ENCODE peak calls at places on chromosomes 11 and 22, in five cellular contexts. L is esophagus muscularis mucosa, J is SK-N-SH, K is K562, F is A549. R is an unnamed sample.

GRCh38 chr11:45859661-45860140 is 12.4 kb downstream of the CRY2 start:
- DNase-seq in L (peak), J (peak), K (no peak), F (no peak), R (peak)

GRCh38 chr11:57380975-57381374 is at the start of gene PRG3:
- DNase-seq in L (no peak), J (no peak), K (no peak), F (no peak), R (no peak)

GRCh38 chr11:114074546-114075342 is 15.2 kb downstream of the ZBTB16 start:
- DNase-seq in L (no peak), J (no peak), K (no peak), F (no peak), R (no peak)

GRCh38 chr11:33907419-33907818 is 15.5 kb upstream of the LMO2 start:
- DNase-seq in L (no peak), J (no peak), K (no peak), F (no peak), R (no peak)

GRCh38 chr11:125036933-125037332 is 26.2 kb upstream of the SLC37A2 start:
- DNase-seq in L (no peak), J (no peak), K (no peak), F (no peak), R (no peak)

GRCh38 chr11:36456136-36456535 is 53.9 kb downstream of the TRAF6 start:
- DNase-seq in L (no peak), J (no peak), K (no peak), F (no peak), R (no peak)

GRCh38 chr11:77019976-77020591 is 14.1 kb upstream of the B3GNT6 start:
- DNase-seq in L (no peak), J (no peak), K (no peak), F (peak), R (no peak)

GRCh38 chr11:38274031-38274430 is 1676.0 kb upstream of the RAG2 start:
- DNase-seq in L (no peak), J (no peak), K (no peak), F (no peak), R (no peak)

GRCh38 chr11:96293583-96293982 is 49.4 kb downstream of the MAML2 start:
- DNase-seq in L (no peak), J (no peak), K (no peak), F (no peak), R (no peak)

GRCh38 chr11:32434387-32435151 is 770 bp downstream of the WT1 start:
- DNase-seq in L (no peak), J (peak), K (peak), F (peak), R (no peak)

GRCh38 chr11:69431136-69431535 is 50.3 kb upstream of the LINC01488 start:
- DNase-seq in L (no peak), J (no peak), K (no peak), F (no peak), R (no peak)

GRCh38 chr11:108807262-108807661 is 142.4 kb downstream of the DDX10 start:
- DNase-seq in L (no peak), J (no peak), K (no peak), F (no peak), R (no peak)

GRCh38 chr11:2803186-2804057 is 82.2 kb downstream of the CDKN1C start:
- DNase-seq in L (no peak), J (no peak), K (no peak), F (no peak), R (peak)

DNA sequence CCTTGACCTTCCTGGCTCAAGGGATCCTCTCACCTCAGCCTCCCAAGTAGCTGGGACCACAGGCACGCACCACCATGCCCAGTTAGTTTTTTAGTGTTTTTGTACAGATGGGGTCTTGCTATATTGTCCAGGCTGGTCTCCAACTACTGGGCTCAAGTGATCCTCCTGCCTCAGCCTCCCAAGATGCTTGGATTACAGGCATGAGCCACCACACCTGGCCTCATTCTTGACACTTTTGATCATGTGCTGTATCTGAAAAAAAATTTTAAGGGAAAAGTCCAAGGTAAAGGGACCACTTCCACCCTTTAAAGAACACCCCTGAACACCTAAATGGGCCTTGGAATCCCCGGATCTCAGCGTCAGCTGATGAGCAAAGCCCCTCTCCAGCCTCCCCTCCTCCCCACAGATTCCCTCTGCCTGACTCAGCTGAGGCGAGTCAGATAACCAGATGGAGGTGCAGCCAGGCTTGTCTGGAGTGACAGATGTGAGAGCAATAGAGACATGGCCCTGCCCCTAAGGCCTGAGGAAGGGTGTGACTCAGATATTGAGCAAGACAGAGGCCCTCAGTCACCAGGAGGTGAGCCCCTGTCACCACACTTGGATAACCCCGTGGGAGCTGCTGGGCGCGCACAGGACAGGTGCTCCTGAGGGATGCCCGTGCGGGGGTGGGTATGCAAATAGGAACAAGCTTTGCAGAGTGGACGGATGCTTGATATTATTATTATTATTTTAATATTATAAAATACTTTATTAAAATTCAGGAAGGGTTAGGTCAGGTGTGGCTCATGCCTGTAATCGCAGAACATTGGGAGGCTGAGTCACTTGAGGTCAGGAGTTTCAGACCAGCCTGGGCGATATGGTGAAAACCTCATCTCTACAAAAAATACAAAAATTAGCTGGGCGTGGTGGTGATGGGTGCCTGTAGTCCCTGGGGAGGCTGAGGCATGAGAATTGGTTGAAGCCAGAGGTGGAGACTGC is 5.0 kb upstream of the CCDC88B start:
- DNase-seq in L (no peak), J (peak), K (peak), F (peak), R (no peak)
- TF ChIP-seq EP300 in L (no peak), J (peak), K (peak), F (peak), R (no peak)

GRCh38 chr11:70481625-70482528 is 83.5 kb downstream of the CTTN start:
- DNase-seq in L (no peak), J (no peak), K (no peak), F (peak), R (no peak)

GRCh38 chr11:70482529-70482917 is 84.2 kb downstream of the CTTN start:
- DNase-seq in L (no peak), J (no peak), K (no peak), F (no peak), R (no peak)

GRCh38 chr11:70485326-70486025 is 87.1 kb downstream of the CTTN start:
- DNase-seq in L (no peak), J (no peak), K (no peak), F (no peak), R (no peak)

GRCh38 chr11:70483940-70484339 is 85.6 kb downstream of the CTTN start:
- DNase-seq in L (no peak), J (no peak), K (no peak), F (no peak), R (no peak)

GRCh38 chr11:70483077-70483861 is 84.9 kb downstream of the CTTN start:
- DNase-seq in L (no peak), J (no peak), K (peak), F (peak), R (no peak)
- TF ChIP-seq EP300 in L (no peak), J (no peak), K (no peak), F (no peak), R (no peak)

DNA sequence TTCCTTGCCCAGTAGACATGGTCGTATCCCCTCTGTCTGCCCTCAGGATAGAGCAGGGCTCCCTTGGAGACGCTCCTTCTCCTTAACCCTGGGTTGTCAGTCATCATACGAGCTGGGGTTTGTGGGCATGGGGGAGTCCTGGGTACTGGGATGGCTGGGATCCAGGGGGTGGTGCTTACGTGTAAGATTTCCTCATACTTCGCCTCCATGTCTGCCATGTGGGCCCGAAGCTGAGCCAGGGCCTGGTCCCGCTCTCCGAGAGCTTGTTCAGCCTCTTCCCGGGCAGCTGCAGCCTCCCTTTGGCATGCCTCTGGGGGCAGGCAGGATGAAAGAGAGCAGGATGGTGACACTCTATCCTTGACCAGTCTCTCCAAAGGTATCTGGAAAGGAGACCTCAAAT is 5.3 kb downstream of the NHERF4 start:
- DNase-seq in L (no peak), J (peak), K (no peak), F (no peak), R (no peak)
- TF ChIP-seq EP300 in L (no peak), J (no peak), K (no peak), F (no peak), R (no peak)

GRCh38 chr11:68122936-68123539 is 1.9 kb upstream of the CHKA start:
- DNase-seq in L (no peak), J (no peak), K (no peak), F (peak), R (peak)

GRCh38 chr11:68125164-68125563 is 4.0 kb upstream of the CHKA start:
- DNase-seq in L (no peak), J (no peak), K (no peak), F (no peak), R (peak)

GRCh38 chr11:68130121-68130520 is 8.9 kb upstream of the CHKA start:
- DNase-seq in L (no peak), J (no peak), K (no peak), F (no peak), R (no peak)

GRCh38 chr11:68128682-68129327 is 7.6 kb upstream of the CHKA start:
- DNase-seq in L (no peak), J (peak), K (peak), F (no peak), R (no peak)

DNA sequence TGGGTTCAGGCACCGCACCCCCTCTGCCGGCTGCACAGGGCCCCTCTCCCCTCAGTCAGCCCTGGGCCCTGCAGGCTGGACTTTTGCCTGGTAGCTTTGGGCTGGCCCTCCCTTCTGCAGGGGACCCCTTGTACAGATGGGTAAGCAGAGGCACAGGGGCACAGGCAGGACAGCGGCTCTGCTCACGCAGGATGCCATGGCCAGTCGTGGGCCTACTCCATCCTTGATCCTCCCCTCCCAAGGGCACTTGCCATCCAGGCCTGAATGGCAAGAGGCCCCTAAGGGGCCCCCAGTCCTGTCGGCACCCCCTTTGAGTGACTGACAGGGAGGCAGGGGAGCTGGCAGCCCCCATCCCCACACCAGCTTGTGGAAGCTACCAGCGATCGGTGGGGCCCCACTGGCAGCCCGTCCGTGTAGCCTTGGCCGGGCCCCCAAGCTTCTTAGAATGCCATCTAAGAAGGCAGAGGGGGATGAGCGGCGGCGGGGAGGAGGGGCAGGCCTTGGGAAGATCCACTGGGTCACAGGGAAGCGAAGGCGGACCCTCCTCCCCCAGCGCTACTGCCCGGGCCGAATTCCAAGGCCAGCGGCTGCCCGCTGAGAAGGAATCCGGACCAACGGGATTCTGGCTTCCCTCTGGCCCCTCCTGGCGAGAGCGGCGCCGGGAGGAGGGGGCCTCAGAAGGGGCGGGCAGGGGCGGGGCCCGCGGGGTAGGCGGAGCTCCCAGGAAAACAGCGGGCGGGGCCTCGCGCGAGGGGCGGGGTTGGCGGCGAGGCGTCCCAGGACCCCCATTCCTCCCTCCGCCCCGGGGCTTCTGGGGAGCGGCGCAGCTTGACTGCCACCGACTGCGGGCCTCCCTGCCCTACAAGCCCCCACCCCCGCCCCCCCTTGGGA is 6.8 kb upstream of the CHKA start:
- DNase-seq in L (no peak), J (peak), K (peak), F (no peak), R (no peak)
- TF ChIP-seq EP300 in L (no peak), J (no peak), K (no peak), F (no peak), R (no peak)

GRCh38 chr11:65471410-65471762 is 27.5 kb upstream of the MALAT1 start:
- DNase-seq in L (no peak), J (peak), K (peak), F (peak), R (peak)
- TF ChIP-seq EP300 in L (peak), J (no peak), K (no peak), F (no peak), R (no peak)

DNA sequence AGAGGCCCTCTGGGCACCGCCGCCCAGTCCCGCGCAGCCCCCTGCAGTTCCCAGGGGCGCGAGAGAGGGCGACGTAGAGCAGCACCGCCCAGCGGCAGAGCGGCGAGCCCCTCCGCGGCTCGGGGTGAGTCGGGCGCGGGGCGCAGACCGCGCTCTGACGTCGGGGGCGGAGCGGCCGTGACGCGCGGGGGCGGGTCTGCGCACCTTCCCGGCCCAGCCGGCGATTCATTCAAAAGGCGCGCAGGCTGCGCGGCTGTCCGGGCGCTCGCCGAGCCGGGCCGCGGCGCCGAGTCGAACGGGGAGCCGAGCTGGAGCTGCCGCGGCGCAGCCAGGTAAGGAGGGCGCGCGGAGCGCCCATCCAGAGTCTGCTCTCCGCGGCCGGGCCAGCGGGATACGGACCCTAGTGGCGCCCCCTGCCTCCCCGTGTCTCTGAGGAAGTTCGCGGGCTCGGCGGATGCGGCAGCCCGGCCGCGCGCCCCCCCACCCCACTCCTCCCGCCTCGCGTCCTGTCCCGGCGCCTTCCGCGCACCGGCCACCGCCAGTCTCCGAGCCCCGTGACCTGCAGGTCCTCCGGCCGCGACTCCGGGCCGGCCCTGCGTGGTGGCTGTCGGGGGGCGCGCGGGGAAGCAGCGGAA is at the start of gene RELT:
- DNase-seq in L (peak), J (peak), K (peak), F (peak), R (peak)
- TF ChIP-seq EP300 in L (no peak), J (no peak), K (no peak), F (no peak), R (no peak)

GRCh38 chr11:65491614-65492386 is 7.0 kb upstream of the MALAT1 start:
- DNase-seq in L (no peak), J (no peak), K (peak), F (peak), R (peak)

GRCh38 chr11:65491163-65491465 is 7.7 kb upstream of the MALAT1 start:
- DNase-seq in L (no peak), J (no peak), K (no peak), F (no peak), R (no peak)

GRCh38 chr11:65488273-65489058 is 10.4 kb upstream of the MALAT1 start:
- DNase-seq in L (no peak), J (no peak), K (no peak), F (peak), R (peak)

GRCh38 chr11:65489061-65489705 is 9.7 kb upstream of the MALAT1 start:
- DNase-seq in L (no peak), J (no peak), K (no peak), F (peak), R (peak)

DNA sequence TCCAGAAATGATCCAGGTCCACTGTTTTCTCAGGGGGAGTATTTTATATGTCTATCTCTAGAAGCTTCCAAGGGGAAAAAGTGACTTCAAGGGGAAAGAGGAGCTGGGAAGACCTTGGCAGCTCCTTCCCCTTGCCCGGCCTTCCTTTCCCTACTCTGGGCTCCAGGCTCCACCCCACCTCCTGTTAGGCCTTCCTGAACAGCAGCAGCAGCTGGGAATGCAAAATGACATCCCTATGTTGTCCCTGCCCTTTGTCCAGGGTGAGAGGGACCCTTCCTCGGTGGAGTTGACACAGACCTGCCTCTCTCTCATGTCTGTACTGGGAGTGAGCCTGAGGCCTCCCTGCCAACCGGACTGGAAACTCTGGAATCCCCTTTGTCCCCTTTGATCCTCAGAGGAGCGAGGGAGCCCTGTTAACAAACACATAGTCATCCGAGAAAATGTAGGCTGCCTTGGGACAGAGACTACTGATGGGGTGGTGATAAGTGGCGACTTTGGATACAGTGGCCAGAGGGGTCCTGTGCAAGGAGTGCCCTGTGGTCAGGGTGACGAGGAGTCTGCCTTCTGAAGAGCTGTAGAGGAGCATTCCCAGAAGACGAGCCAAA is 9.0 kb upstream of the MALAT1 start:
- DNase-seq in L (no peak), J (no peak), K (no peak), F (peak), R (peak)
- TF ChIP-seq EP300 in L (no peak), J (no peak), K (no peak), F (no peak), R (no peak)

GRCh38 chr11:71504526-71504925 is 22.5 kb upstream of the KRTAP5-7 start:
- DNase-seq in L (no peak), J (no peak), K (no peak), F (no peak), R (no peak)
- TF ChIP-seq EP300 in L (no peak), J (no peak), K (no peak), F (no peak), R (no peak)

GRCh38 chr11:15816270-15816871 is 540.0 kb downstream of the SOX6 start:
- DNase-seq in L (peak), J (no peak), K (no peak), F (no peak), R (no peak)
- TF ChIP-seq EP300 in L (no peak), J (no peak), K (no peak), F (no peak), R (no peak)

GRCh38 chr22:38921801-38922200 is 35.6 kb upstream of the APOBEC3A start:
- DNase-seq in L (no peak), J (no peak), K (no peak), F (no peak), R (no peak)

GRCh38 chr22:38927033-38927789 is 30.2 kb upstream of the APOBEC3A start:
- DNase-seq in L (no peak), J (peak), K (no peak), F (peak), R (peak)

GRCh38 chr22:38923463-38924196 is 33.8 kb upstream of the APOBEC3A start:
- DNase-seq in L (no peak), J (peak), K (peak), F (peak), R (no peak)

GRCh38 chr22:38925571-38926041 is 31.8 kb upstream of the APOBEC3A start:
- DNase-seq in L (no peak), J (no peak), K (no peak), F (no peak), R (no peak)

DNA sequence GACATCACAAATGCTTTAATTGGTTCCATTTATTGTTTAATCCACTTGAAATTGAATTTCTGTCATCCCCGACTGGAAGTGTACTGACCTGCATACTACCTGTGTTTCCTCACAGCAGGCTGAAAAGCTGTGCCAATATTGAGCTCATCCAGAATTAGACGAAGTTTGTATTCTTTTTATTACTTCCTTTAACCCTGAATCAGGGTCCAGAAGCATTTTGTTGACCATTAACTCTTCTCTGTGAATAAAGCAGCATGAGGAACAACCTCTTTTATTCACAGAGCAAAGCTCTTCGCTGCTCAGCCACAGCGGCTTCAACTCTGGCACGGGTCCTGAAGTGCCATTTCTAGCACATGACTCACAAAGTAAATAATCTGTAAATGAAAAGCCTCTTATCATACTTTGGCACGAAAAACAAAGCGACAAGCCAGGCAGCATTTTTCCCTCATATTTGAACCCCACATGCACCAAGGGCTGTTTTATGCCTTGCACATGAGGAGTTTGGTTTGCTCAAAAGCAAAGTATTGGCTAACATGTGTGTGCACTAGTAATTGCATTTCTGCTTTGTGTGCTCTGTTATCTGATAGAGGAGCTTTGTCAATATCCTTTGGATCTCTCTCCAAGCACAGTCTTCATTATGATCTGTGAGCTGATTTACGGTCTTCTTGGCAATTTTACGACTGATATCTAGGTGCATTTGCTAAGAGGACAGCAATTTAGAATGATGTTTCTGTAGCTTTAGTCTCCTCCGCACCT is 33.0 kb upstream of the APOBEC3A start:
- DNase-seq in L (no peak), J (no peak), K (no peak), F (peak), R (peak)
- TF ChIP-seq EP300 in L (no peak), J (peak), K (no peak), F (peak), R (no peak)